ENCODE peak calls at places on chromosomes 1 and 21, in eight cellular contexts. One of them, this sample, is unnamed.

GRCh38 chr1:36350659-36351171 is 27.3 kb upstream of the EVA1B start:
- DNase-seq in upper lobe of right lung: peak; percentile 80
- DNase-seq in body of pancreas: peak; percentile 34
- DNase-seq in stomach: no peak
- DNase-seq in fibroblast of mammary gland: peak; percentile 73
- DNase-seq in ovary: no peak
- DNase-seq in endothelial cell: no peak
- DNase-seq in brain microvascular endothelial cell: peak; percentile 79
- DNase-seq in this sample: peak; percentile 80

GRCh38 chr1:155933591-155934096 is 569 bp downstream of the KHDC4 start:
- DNase-seq in upper lobe of right lung: no peak
- DNase-seq in body of pancreas: no peak
- DNase-seq in stomach: no peak
- DNase-seq in fibroblast of mammary gland: no peak
- DNase-seq in ovary: no peak
- DNase-seq in endothelial cell: no peak
- DNase-seq in brain microvascular endothelial cell: no peak
- DNase-seq in this sample: no peak

GRCh38 chr1:166980818-166981217 is 5.5 kb upstream of the ILDR2 start:
- DNase-seq in upper lobe of right lung: no peak
- DNase-seq in body of pancreas: no peak
- DNase-seq in stomach: no peak
- DNase-seq in fibroblast of mammary gland: no peak
- DNase-seq in ovary: no peak
- DNase-seq in endothelial cell: no peak
- DNase-seq in brain microvascular endothelial cell: no peak
- DNase-seq in this sample: peak; percentile 14

GRCh38 chr1:2074944-2075740 is 24.9 kb downstream of the PRKCZ start:
- DNase-seq in upper lobe of right lung: no peak
- DNase-seq in body of pancreas: no peak
- DNase-seq in stomach: no peak
- DNase-seq in fibroblast of mammary gland: no peak
- DNase-seq in ovary: no peak
- DNase-seq in endothelial cell: no peak
- DNase-seq in brain microvascular endothelial cell: no peak
- DNase-seq in this sample: no peak

GRCh38 chr1:47983677-47984076 is 13.5 kb downstream of the TRABD2B start:
- DNase-seq in upper lobe of right lung: no peak
- DNase-seq in body of pancreas: no peak
- DNase-seq in stomach: no peak
- DNase-seq in fibroblast of mammary gland: no peak
- DNase-seq in ovary: no peak
- DNase-seq in endothelial cell: no peak
- DNase-seq in brain microvascular endothelial cell: no peak
- DNase-seq in this sample: no peak

GRCh38 chr1:29825274-29825940 is 589.1 kb downstream of the PTPRU start:
- DNase-seq in upper lobe of right lung: no peak
- DNase-seq in body of pancreas: no peak
- DNase-seq in stomach: peak; percentile 13
- DNase-seq in fibroblast of mammary gland: no peak
- DNase-seq in ovary: no peak
- DNase-seq in endothelial cell: no peak
- DNase-seq in brain microvascular endothelial cell: no peak
- DNase-seq in this sample: no peak

GRCh38 chr1:33494929-33495328 is 22.5 kb downstream of the ZSCAN20 start:
- DNase-seq in upper lobe of right lung: no peak
- DNase-seq in body of pancreas: no peak
- DNase-seq in stomach: no peak
- DNase-seq in fibroblast of mammary gland: peak; percentile 18
- DNase-seq in ovary: no peak
- DNase-seq in endothelial cell: no peak
- DNase-seq in brain microvascular endothelial cell: no peak
- DNase-seq in this sample: no peak

GRCh38 chr1:66549017-66549416 is 15.1 kb downstream of the SGIP1 start:
- DNase-seq in upper lobe of right lung: no peak
- DNase-seq in body of pancreas: no peak
- DNase-seq in stomach: no peak
- DNase-seq in fibroblast of mammary gland: no peak
- DNase-seq in ovary: no peak
- DNase-seq in endothelial cell: no peak
- DNase-seq in brain microvascular endothelial cell: no peak
- DNase-seq in this sample: no peak

GRCh38 chr1:212396638-212397037 is 18.0 kb downstream of the PACC1 start:
- DNase-seq in upper lobe of right lung: no peak
- DNase-seq in body of pancreas: no peak
- DNase-seq in stomach: no peak
- DNase-seq in fibroblast of mammary gland: peak; percentile 5
- DNase-seq in ovary: no peak
- DNase-seq in endothelial cell: no peak
- DNase-seq in brain microvascular endothelial cell: no peak
- DNase-seq in this sample: no peak

GRCh38 chr1:203091761-203092330 is 6.0 kb upstream of the MYOG start:
- DNase-seq in upper lobe of right lung: no peak
- DNase-seq in body of pancreas: no peak
- DNase-seq in stomach: peak; percentile 11
- DNase-seq in fibroblast of mammary gland: no peak
- DNase-seq in ovary: no peak
- DNase-seq in endothelial cell: no peak
- DNase-seq in brain microvascular endothelial cell: no peak
- DNase-seq in this sample: peak; percentile 24

GRCh38 chr1:39076127-39076798 is 50.1 kb downstream of the NDUFS5 start:
- DNase-seq in upper lobe of right lung: peak; percentile 64
- DNase-seq in body of pancreas: peak; percentile 87
- DNase-seq in stomach: peak; percentile 68
- DNase-seq in fibroblast of mammary gland: peak; percentile 83
- DNase-seq in ovary: peak; percentile 92
- DNase-seq in endothelial cell: no peak
- DNase-seq in brain microvascular endothelial cell: peak; percentile 69
- DNase-seq in this sample: peak; percentile 56

GRCh38 chr1:1250828-1251284 is 4.3 kb upstream of the C1QTNF12 start:
- DNase-seq in upper lobe of right lung: no peak
- DNase-seq in body of pancreas: no peak
- DNase-seq in stomach: no peak
- DNase-seq in fibroblast of mammary gland: no peak
- DNase-seq in ovary: no peak
- DNase-seq in endothelial cell: no peak
- DNase-seq in brain microvascular endothelial cell: no peak
- DNase-seq in this sample: peak; percentile 93

GRCh38 chr1:223429821-223430220 is 36.6 kb downstream of the CCDC185 start:
- DNase-seq in upper lobe of right lung: no peak
- DNase-seq in body of pancreas: no peak
- DNase-seq in stomach: no peak
- DNase-seq in fibroblast of mammary gland: no peak
- DNase-seq in ovary: no peak
- DNase-seq in endothelial cell: no peak
- DNase-seq in brain microvascular endothelial cell: no peak
- DNase-seq in this sample: peak; percentile 64

GRCh38 chr21:41387824-41388223 is 26.0 kb downstream of the MX2 start:
- DNase-seq in upper lobe of right lung: no peak
- DNase-seq in body of pancreas: no peak
- DNase-seq in stomach: no peak
- DNase-seq in fibroblast of mammary gland: no peak
- DNase-seq in ovary: no peak
- DNase-seq in endothelial cell: no peak
- DNase-seq in brain microvascular endothelial cell: no peak
- DNase-seq in this sample: no peak

GRCh38 chr1:151839457-151840409 is at the start of gene C2CD4D:
- DNase-seq in upper lobe of right lung: peak; percentile 73
- DNase-seq in body of pancreas: peak; percentile 84
- DNase-seq in stomach: peak; percentile 76
- DNase-seq in fibroblast of mammary gland: no peak
- DNase-seq in ovary: no peak
- DNase-seq in endothelial cell: peak; percentile 61
- DNase-seq in brain microvascular endothelial cell: no peak
- DNase-seq in this sample: peak; percentile 61

GRCh38 chr1:47745725-47746609 is 251.2 kb downstream of the TRABD2B start:
- DNase-seq in upper lobe of right lung: no peak
- DNase-seq in body of pancreas: no peak
- DNase-seq in stomach: no peak
- DNase-seq in fibroblast of mammary gland: no peak
- DNase-seq in ovary: no peak
- DNase-seq in endothelial cell: no peak
- DNase-seq in brain microvascular endothelial cell: no peak
- DNase-seq in this sample: no peak

GRCh38 chr1:8333246-8333987 is 15.5 kb downstream of the SLC45A1 start:
- DNase-seq in upper lobe of right lung: no peak
- DNase-seq in body of pancreas: no peak
- DNase-seq in stomach: no peak
- DNase-seq in fibroblast of mammary gland: no peak
- DNase-seq in ovary: no peak
- DNase-seq in endothelial cell: no peak
- DNase-seq in brain microvascular endothelial cell: no peak
- DNase-seq in this sample: no peak

GRCh38 chr1:225917536-225917935 is 6.5 kb downstream of the PYCR2 start:
- DNase-seq in upper lobe of right lung: no peak
- DNase-seq in body of pancreas: no peak
- DNase-seq in stomach: no peak
- DNase-seq in fibroblast of mammary gland: peak; percentile 23
- DNase-seq in ovary: no peak
- DNase-seq in endothelial cell: no peak
- DNase-seq in brain microvascular endothelial cell: no peak
- DNase-seq in this sample: peak; percentile 98

GRCh38 chr1:173048629-173049326 is 2.0 kb downstream of the TNFSF18 start:
- DNase-seq in upper lobe of right lung: no peak
- DNase-seq in body of pancreas: no peak
- DNase-seq in stomach: no peak
- DNase-seq in fibroblast of mammary gland: peak; percentile 70
- DNase-seq in ovary: no peak
- DNase-seq in endothelial cell: no peak
- DNase-seq in brain microvascular endothelial cell: no peak
- DNase-seq in this sample: peak; percentile 67

GRCh38 chr1:68158837-68159236 is 73.5 kb downstream of the WLS start:
- DNase-seq in upper lobe of right lung: no peak
- DNase-seq in body of pancreas: no peak
- DNase-seq in stomach: no peak
- DNase-seq in fibroblast of mammary gland: no peak
- DNase-seq in ovary: no peak
- DNase-seq in endothelial cell: no peak
- DNase-seq in brain microvascular endothelial cell: no peak
- DNase-seq in this sample: no peak

GRCh38 chr1:2594001-2594640 is 7.5 kb downstream of the PRXL2B start:
- DNase-seq in upper lobe of right lung: peak; percentile 83
- DNase-seq in body of pancreas: peak; percentile 62
- DNase-seq in stomach: peak; percentile 77
- DNase-seq in fibroblast of mammary gland: no peak
- DNase-seq in ovary: peak; percentile 48
- DNase-seq in endothelial cell: no peak
- DNase-seq in brain microvascular endothelial cell: no peak
- DNase-seq in this sample: peak; percentile 33

GRCh38 chr1:109490029-109490933 is 3.6 kb upstream of the CYB561D1 start:
- DNase-seq in upper lobe of right lung: no peak
- DNase-seq in body of pancreas: peak; percentile 73
- DNase-seq in stomach: peak; percentile 75
- DNase-seq in fibroblast of mammary gland: peak; percentile 63
- DNase-seq in ovary: peak; percentile 64
- DNase-seq in endothelial cell: peak; percentile 83
- DNase-seq in brain microvascular endothelial cell: peak; percentile 62
- DNase-seq in this sample: peak; percentile 72

GRCh38 chr21:45032332-45032731 is 42.0 kb upstream of the ADARB1 start:
- DNase-seq in upper lobe of right lung: no peak
- DNase-seq in body of pancreas: no peak
- DNase-seq in stomach: no peak
- DNase-seq in fibroblast of mammary gland: no peak
- DNase-seq in ovary: no peak
- DNase-seq in endothelial cell: no peak
- DNase-seq in brain microvascular endothelial cell: no peak
- DNase-seq in this sample: no peak

GRCh38 chr1:47751188-47751587 is 246.0 kb downstream of the TRABD2B start:
- DNase-seq in upper lobe of right lung: no peak
- DNase-seq in body of pancreas: no peak
- DNase-seq in stomach: no peak
- DNase-seq in fibroblast of mammary gland: peak; percentile 8
- DNase-seq in ovary: no peak
- DNase-seq in endothelial cell: no peak
- DNase-seq in brain microvascular endothelial cell: no peak
- DNase-seq in this sample: peak; percentile 15

GRCh38 chr1:240190881-240191385 is 99.2 kb downstream of the FMN2 start:
- DNase-seq in upper lobe of right lung: no peak
- DNase-seq in body of pancreas: no peak
- DNase-seq in stomach: no peak
- DNase-seq in fibroblast of mammary gland: peak; percentile 98
- DNase-seq in ovary: peak; percentile 61
- DNase-seq in endothelial cell: no peak
- DNase-seq in brain microvascular endothelial cell: peak; percentile 92
- DNase-seq in this sample: peak; percentile 56
- TF ChIP-seq CTCF in upper lobe of right lung: peak; percentile 39
- TF ChIP-seq CTCF in body of pancreas: no peak
- TF ChIP-seq CTCF in stomach: peak; percentile 13
- TF ChIP-seq CTCF in fibroblast of mammary gland: peak; percentile 79
- TF ChIP-seq CTCF in ovary: peak; percentile 61
- TF ChIP-seq CTCF in endothelial cell: peak; percentile 19
- TF ChIP-seq CTCF in brain microvascular endothelial cell: peak; percentile 56
- TF ChIP-seq CTCF in this sample: peak; percentile 47

DNA sequence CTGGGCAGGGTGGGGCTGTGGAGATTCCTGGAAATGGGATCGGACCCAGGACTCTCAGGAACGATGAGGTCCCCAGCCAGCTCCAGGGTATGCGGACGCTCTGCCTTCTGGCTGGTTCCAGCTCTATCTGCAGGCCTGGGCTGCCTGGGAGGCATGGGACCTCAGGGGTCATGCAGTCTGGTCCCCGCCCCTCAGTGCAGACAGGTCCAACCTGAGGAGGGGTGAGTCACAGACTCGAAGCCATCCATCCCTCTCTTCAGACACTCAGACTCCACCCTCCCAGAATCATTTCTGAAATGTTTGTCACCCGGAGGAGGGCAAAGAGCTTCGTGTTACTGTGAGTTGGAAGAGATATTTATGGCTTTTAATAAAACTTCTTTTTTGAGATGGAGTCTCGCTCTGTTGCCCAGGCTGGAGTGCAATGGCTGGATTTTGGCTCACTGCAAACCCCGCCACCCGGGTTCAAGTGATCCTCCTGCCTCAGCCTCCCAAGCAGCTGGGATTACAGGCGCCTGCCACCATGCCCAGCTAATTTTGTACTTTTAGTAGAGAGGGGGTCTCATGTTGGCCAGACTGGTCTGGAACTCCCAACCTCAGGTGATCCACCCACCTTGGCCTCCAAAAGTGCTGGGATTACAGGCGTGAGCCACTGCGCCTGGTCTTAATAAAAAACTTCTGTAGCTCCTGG is 5.9 kb upstream of the MYOM3 start:
- DNase-seq in upper lobe of right lung: peak; percentile 51
- DNase-seq in body of pancreas: peak; percentile 81
- DNase-seq in stomach: peak; percentile 32
- DNase-seq in fibroblast of mammary gland: peak; percentile 52
- DNase-seq in ovary: no peak
- DNase-seq in endothelial cell: no peak
- DNase-seq in brain microvascular endothelial cell: peak; percentile 65
- DNase-seq in this sample: peak; percentile 94
- TF ChIP-seq CTCF in upper lobe of right lung: no peak
- TF ChIP-seq CTCF in body of pancreas: no peak
- TF ChIP-seq CTCF in stomach: no peak
- TF ChIP-seq CTCF in fibroblast of mammary gland: no peak
- TF ChIP-seq CTCF in ovary: no peak
- TF ChIP-seq CTCF in endothelial cell: no peak
- TF ChIP-seq CTCF in brain microvascular endothelial cell: no peak
- TF ChIP-seq CTCF in this sample: no peak

GRCh38 chr1:14787604-14788003 is 189.1 kb downstream of the KAZN start:
- DNase-seq in upper lobe of right lung: no peak
- DNase-seq in body of pancreas: peak; percentile 43
- DNase-seq in stomach: no peak
- DNase-seq in fibroblast of mammary gland: no peak
- DNase-seq in ovary: no peak
- DNase-seq in endothelial cell: no peak
- DNase-seq in brain microvascular endothelial cell: no peak
- DNase-seq in this sample: peak; percentile 81
- TF ChIP-seq CTCF in upper lobe of right lung: no peak
- TF ChIP-seq CTCF in body of pancreas: peak; percentile 6
- TF ChIP-seq CTCF in stomach: no peak
- TF ChIP-seq CTCF in fibroblast of mammary gland: no peak
- TF ChIP-seq CTCF in ovary: no peak
- TF ChIP-seq CTCF in endothelial cell: no peak
- TF ChIP-seq CTCF in brain microvascular endothelial cell: no peak
- TF ChIP-seq CTCF in this sample: peak; percentile 9

GRCh38 chr1:230581446-230582079 is 60.7 kb upstream of the COG2 start:
- DNase-seq in upper lobe of right lung: no peak
- DNase-seq in body of pancreas: no peak
- DNase-seq in stomach: no peak
- DNase-seq in fibroblast of mammary gland: no peak
- DNase-seq in ovary: no peak
- DNase-seq in endothelial cell: peak; percentile 35
- DNase-seq in brain microvascular endothelial cell: no peak
- DNase-seq in this sample: no peak
- TF ChIP-seq CTCF in upper lobe of right lung: no peak
- TF ChIP-seq CTCF in body of pancreas: no peak
- TF ChIP-seq CTCF in stomach: no peak
- TF ChIP-seq CTCF in fibroblast of mammary gland: no peak
- TF ChIP-seq CTCF in ovary: no peak
- TF ChIP-seq CTCF in endothelial cell: no peak
- TF ChIP-seq CTCF in brain microvascular endothelial cell: peak; percentile 12
- TF ChIP-seq CTCF in this sample: no peak